ENCODE peak calls at places on chromosomes 4 and X, in six cellular contexts. X is thoracic aorta, R is RWPE1, Z is Daoy, B is neural crest cell, K is ELR. D is an unnamed sample.

GRCh38 chrX:38664285-38664684 is 102.9 kb downstream of the TSPAN7 start:
- DNase-seq in R (peak), B (peak), X (no peak), K (peak), Z (peak), D (no peak)

GRCh38 chr4:146591986-146592385 is 46.7 kb upstream of the POU4F2 start:
- DNase-seq in R (no peak), B (no peak), X (no peak), K (no peak), Z (no peak), D (no peak)

GRCh38 chr4:135411251-135411650 is 1209.7 kb upstream of the PABPC4L start:
- DNase-seq in R (no peak), X (no peak), Z (no peak), B (no peak), K (no peak), D (no peak)

GRCh38 chr4:62004881-62005280 is 804.8 kb downstream of the ADGRL3 start:
- DNase-seq in B (no peak), Z (no peak), X (no peak), K (no peak), R (no peak), D (no peak)

GRCh38 chrX:39162322-39162721 is 361.1 kb downstream of the MID1IP1 start:
- DNase-seq in R (no peak), Z (no peak), B (peak), X (no peak), K (no peak), D (peak)

GRCh38 chr4:24980064-24980690 is 50.6 kb downstream of the LGI2 start:
- DNase-seq in K (peak), Z (peak), X (peak), B (peak), R (peak), D (peak)

GRCh38 chrX:74049126-74049525 is 254.9 kb upstream of the ZCCHC13 start:
- DNase-seq in Z (no peak), B (no peak), R (no peak), K (no peak), X (no peak), D (no peak)

GRCh38 chr4:128517096-128517738 is 229.6 kb upstream of the PGRMC2 start:
- DNase-seq in K (peak), B (no peak), Z (no peak), R (no peak), X (no peak), D (no peak)

GRCh38 chr4:25913851-25914669 is at the start of gene SMIM20:
- DNase-seq in X (peak), B (peak), R (peak), K (peak), Z (peak), D (peak)

GRCh38 chr4:111064342-111064993 is 441.6 kb upstream of the PITX2 start:
- DNase-seq in Z (peak), R (no peak), K (peak), X (no peak), B (no peak), D (no peak)

GRCh38 chr4:55136634-55137033 is 11.2 kb upstream of the KDR start:
- DNase-seq in B (no peak), K (no peak), R (no peak), Z (no peak), X (no peak), D (no peak)

GRCh38 chr4:98290511-98290910 is 29.3 kb downstream of the RAP1GDS1 start:
- DNase-seq in B (no peak), K (no peak), R (no peak), Z (no peak), X (no peak), D (no peak)